ENCODE peak calls at places on chromosomes 2 and 18, in nine cellular contexts. P is RWPE2; W is upper lobe of right lung; U is psoas muscle; Z is fibroblast of the aortic adventitia; H is AG04450; R is AG10803; V is CD4-positive, alpha-beta T cell; Q is left lung. F is an unnamed sample.

GRCh38 chr2:85053802-85054201 is 79.4 kb upstream of the TCF7L1 start:
- DNase-seq in R (peak), U (peak), W (no peak), V (no peak), H (no peak), Q (peak), Z (peak), P (no peak), F (no peak)

GRCh38 chr2:134372611-134373131 is 118.8 kb downstream of the MGAT5 start:
- DNase-seq in V (no peak), U (peak), W (no peak), H (peak), Q (no peak), P (no peak), R (peak), Z (peak), F (no peak)

GRCh38 chr2:171389780-171390179 is 44.0 kb downstream of the METTL8 start:
- DNase-seq in H (no peak), Z (no peak), W (no peak), R (no peak), U (no peak), V (no peak), P (no peak), Q (no peak), F (no peak)

GRCh38 chr2:19362652-19363473 is 4.4 kb upstream of the OSR1 start:
- DNase-seq in R (peak), V (no peak), Z (peak), P (no peak), U (peak), Q (peak), W (peak), H (peak), F (no peak)

GRCh38 chr2:147782521-147782920 is 62.3 kb upstream of the ACVR2A start:
- DNase-seq in V (no peak), U (no peak), P (no peak), Q (no peak), W (no peak), H (no peak), R (peak), Z (peak), F (no peak)

GRCh38 chr2:36197192-36197591 is 158.4 kb upstream of the CRIM1 start:
- DNase-seq in R (no peak), H (no peak), V (no peak), P (no peak), Q (no peak), W (no peak), U (no peak), Z (no peak), F (no peak)

GRCh38 chr2:39728941-39729351 is 50.1 kb downstream of the THUMPD2 start:
- DNase-seq in V (no peak), Z (no peak), Q (no peak), P (no peak), U (peak), H (no peak), W (peak), R (peak), F (no peak)

GRCh38 chr18:78069784-78070664 is 820.4 kb downstream of the GALR1 start:
- DNase-seq in R (no peak), Z (no peak), Q (no peak), W (no peak), H (no peak), P (no peak), V (no peak), U (no peak), F (no peak)

GRCh38 chr2:204948364-204948763 is 403.1 kb downstream of the PARD3B start:
- DNase-seq in P (no peak), R (no peak), H (no peak), Q (no peak), V (no peak), W (no peak), Z (no peak), U (no peak), F (no peak)

GRCh38 chr2:101753720-101754490 is 56.4 kb downstream of the MAP4K4 start:
- DNase-seq in Z (no peak), P (no peak), U (no peak), Q (no peak), W (no peak), V (no peak), R (no peak), H (no peak), F (no peak)

GRCh38 chr2:27307545-27308358 is 493 bp downstream of the UCN start:
- DNase-seq in V (no peak), H (no peak), W (no peak), R (no peak), Q (no peak), P (no peak), U (peak), Z (no peak), F (no peak)

GRCh38 chr2:45747363-45747762 is 95.9 kb downstream of the PRKCE start:
- DNase-seq in Z (no peak), V (no peak), H (no peak), R (no peak), Q (no peak), U (no peak), W (no peak), P (no peak), F (no peak)

GRCh38 chr2:202009019-202009481 is 24.6 kb upstream of the FZD7 start:
- DNase-seq in W (no peak), Z (no peak), R (peak), V (no peak), P (no peak), H (no peak), Q (no peak), U (peak), F (no peak)

GRCh38 chr2:28292491-28292890 is 100.2 kb upstream of the FOSL2 start:
- DNase-seq in W (no peak), H (no peak), U (no peak), R (peak), Z (no peak), P (no peak), Q (no peak), V (no peak), F (no peak)

GRCh38 chr2:56741601-56742102 is 557.9 kb downstream of the CCDC85A start:
- DNase-seq in Z (peak), Q (peak), U (peak), V (no peak), H (no peak), W (peak), P (peak), R (peak), F (peak)

GRCh38 chr18:58176915-58177717 is 133.1 kb downstream of the NEDD4L start:
- DNase-seq in Q (no peak), U (no peak), W (no peak), R (peak), P (no peak), H (peak), Z (peak), V (no peak), F (no peak)

GRCh38 chr2:170715932-170716777 is 1.0 kb downstream of the SP5 start:
- DNase-seq in U (no peak), P (no peak), R (no peak), W (peak), H (no peak), Z (no peak), V (no peak), Q (peak), F (no peak)

GRCh38 chr18:74497308-74497640 is 1.1 kb downstream of the CNDP2 start:
- DNase-seq in R (no peak), W (no peak), Z (no peak), V (no peak), H (no peak), U (no peak), P (no peak), Q (no peak), F (no peak)

GRCh38 chr18:74499633-74500032 is 3.5 kb downstream of the CNDP2 start:
- DNase-seq in R (peak), Z (peak), Q (peak), P (no peak), W (peak), U (peak), V (peak), H (no peak), F (no peak)

GRCh38 chr18:74497778-74498177 is 1.6 kb downstream of the CNDP2 start:
- DNase-seq in V (no peak), U (no peak), W (no peak), R (peak), Q (no peak), Z (no peak), P (no peak), H (no peak), F (no peak)

GRCh38 chr18:74496508-74497307 is 545 bp downstream of the CNDP2 start:
- DNase-seq in H (peak), V (no peak), Z (peak), W (peak), R (peak), P (no peak), U (peak), Q (peak), F (peak)

DNA sequence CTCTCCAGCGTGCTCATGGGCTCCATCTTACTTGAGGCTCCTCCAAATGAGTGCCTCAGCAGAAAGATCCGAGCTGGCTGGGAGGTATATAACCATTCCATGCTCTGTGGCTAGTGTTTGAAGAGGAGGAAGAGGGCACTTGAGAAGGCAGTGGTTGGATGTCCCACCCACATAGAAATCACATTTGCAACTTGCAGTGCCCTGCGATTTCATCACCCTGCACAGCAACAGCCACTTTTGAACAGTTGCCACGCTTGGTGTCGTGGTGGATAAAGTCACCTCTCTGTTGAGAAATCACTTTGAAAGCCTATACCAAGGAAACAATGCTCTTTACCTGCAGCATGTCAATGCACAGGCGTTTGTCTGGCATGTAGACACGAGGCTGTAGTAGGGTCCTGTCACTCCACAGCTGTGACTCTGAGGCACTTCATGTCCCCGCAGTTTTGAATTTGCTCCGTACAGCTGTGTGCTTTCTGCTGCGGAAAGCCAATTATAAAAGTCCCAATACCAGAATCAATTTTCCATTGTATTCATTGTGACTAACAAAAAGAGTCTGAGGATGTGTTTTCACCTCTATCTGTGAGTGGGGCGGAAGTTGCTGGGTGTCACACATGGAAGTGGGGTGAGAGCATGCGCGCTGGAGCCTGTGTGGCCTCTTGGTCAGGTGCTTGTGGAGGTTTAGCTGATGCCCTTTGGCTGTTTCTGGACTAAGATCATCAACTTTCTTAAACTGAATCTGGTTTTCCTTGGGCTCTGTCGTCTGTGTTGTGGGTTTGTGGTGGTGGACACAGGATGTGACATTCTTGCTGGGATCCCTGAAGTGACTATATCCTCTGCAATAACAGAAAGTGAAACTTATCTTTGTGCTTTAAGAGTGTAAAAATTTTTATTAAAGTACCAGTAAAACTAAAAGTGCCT is 2.8 kb downstream of the CNDP2 start:
- DNase-seq in R (peak), P (no peak), U (no peak), H (no peak), W (peak), Z (peak), Q (peak), V (peak), F (peak)
- TF ChIP-seq CTCF in R (no peak), P (no peak), U (no peak), H (no peak), W (no peak), Z (no peak), Q (no peak), V (no peak), F (no peak)

GRCh38 chr18:26818461-26818860 is 47.0 kb downstream of the AQP4 start:
- DNase-seq in Z (no peak), P (no peak), H (no peak), W (no peak), V (no peak), U (no peak), R (no peak), Q (no peak), F (no peak)

GRCh38 chr18:26812462-26812861 is 53.0 kb downstream of the AQP4 start:
- DNase-seq in P (no peak), H (no peak), W (no peak), V (no peak), R (no peak), Z (no peak), Q (no peak), U (no peak), F (no peak)

GRCh38 chr18:26813043-26813442 is 52.5 kb downstream of the AQP4 start:
- DNase-seq in U (no peak), R (no peak), H (no peak), W (no peak), V (no peak), P (no peak), Q (no peak), Z (peak), F (no peak)
- TF ChIP-seq CTCF in U (peak), R (no peak), H (no peak), W (peak), V (no peak), P (peak), Q (peak), Z (peak), F (no peak)

GRCh38 chr2:60456115-60456770 is 97.2 kb downstream of the BCL11A start:
- DNase-seq in V (no peak), W (no peak), P (no peak), R (no peak), U (no peak), Z (no peak), Q (no peak), H (no peak), F (no peak)
- TF ChIP-seq CTCF in V (no peak), W (no peak), P (no peak), R (no peak), U (no peak), Z (no peak), Q (no peak), H (peak), F (no peak)

GRCh38 chr2:193240752-193241151 is 1046.0 kb upstream of the TMEFF2 start:
- DNase-seq in H (no peak), R (no peak), Q (no peak), P (no peak), V (no peak), U (no peak), W (no peak), Z (no peak), F (no peak)
- TF ChIP-seq CTCF in H (no peak), R (no peak), Q (no peak), P (peak), V (no peak), U (no peak), W (no peak), Z (peak), F (no peak)

GRCh38 chr2:43262239-43262638 is 35.8 kb upstream of the ZFP36L2 start:
- DNase-seq in Q (no peak), H (no peak), R (no peak), V (no peak), W (no peak), P (no peak), U (no peak), Z (no peak), F (no peak)

GRCh38 chr2:43254331-43254730 is 27.9 kb upstream of the ZFP36L2 start:
- DNase-seq in Q (no peak), V (no peak), W (no peak), R (no peak), P (no peak), Z (no peak), U (no peak), H (no peak), F (no peak)

GRCh38 chr2:43255249-43255960 is 29.0 kb upstream of the ZFP36L2 start:
- DNase-seq in P (no peak), R (peak), H (no peak), V (no peak), W (no peak), U (no peak), Q (no peak), Z (peak), F (no peak)

GRCh38 chr2:43258547-43259156 is 32.2 kb upstream of the ZFP36L2 start:
- DNase-seq in Z (no peak), V (no peak), W (no peak), Q (no peak), U (no peak), R (no peak), P (no peak), H (no peak), F (no peak)
- TF ChIP-seq CTCF in Z (no peak), V (no peak), W (no peak), Q (no peak), U (no peak), R (no peak), P (no peak), H (no peak), F (no peak)

GRCh38 chr2:146598791-146599190 is 1246.0 kb upstream of the ACVR2A start:
- DNase-seq in U (no peak), P (no peak), R (no peak), Z (no peak), Q (no peak), V (no peak), H (no peak), W (no peak), F (no peak)
- TF ChIP-seq CTCF in U (no peak), P (no peak), R (no peak), Z (no peak), Q (no peak), V (no peak), H (no peak), W (no peak), F (no peak)

GRCh38 chr2:121897335-121897970 is 142.0 kb downstream of the TSN start:
- DNase-seq in W (no peak), V (no peak), Q (no peak), H (peak), P (no peak), R (peak), U (no peak), Z (peak), F (no peak)
- TF ChIP-seq CTCF in W (peak), V (no peak), Q (peak), H (peak), P (peak), R (peak), U (no peak), Z (peak), F (no peak)

GRCh38 chr18:56314396-56314795 is 324.0 kb downstream of the TXNL1 start:
- DNase-seq in W (no peak), R (peak), V (no peak), U (no peak), Q (no peak), P (no peak), H (no peak), Z (peak), F (no peak)
- TF ChIP-seq CTCF in W (no peak), R (peak), V (no peak), U (no peak), Q (no peak), P (no peak), H (peak), Z (no peak), F (no peak)

DNA sequence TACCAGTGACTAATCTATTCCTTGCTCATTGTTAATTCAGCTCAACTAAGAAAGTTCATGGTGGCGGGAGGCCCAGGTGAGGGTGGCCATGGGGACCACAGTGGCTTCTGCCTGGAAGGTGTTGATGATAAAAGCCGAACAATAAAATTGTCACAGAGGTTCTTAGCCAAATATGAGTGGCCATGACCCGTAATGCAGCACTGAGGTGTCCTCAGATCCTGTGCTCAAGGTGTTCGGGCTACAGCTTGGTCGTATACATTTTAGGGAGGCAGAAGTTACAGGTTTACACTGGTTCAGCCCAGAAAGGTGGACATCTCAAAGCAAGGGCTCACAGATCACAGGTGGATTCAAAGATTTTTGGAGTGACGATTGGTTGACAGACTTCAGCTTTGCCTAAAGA is 98.5 kb upstream of the SNTG2 start:
- DNase-seq in W (no peak), Z (no peak), H (no peak), R (no peak), Q (no peak), V (no peak), U (no peak), P (no peak), F (no peak)
- TF ChIP-seq CTCF in W (no peak), Z (no peak), H (no peak), R (no peak), Q (no peak), V (no peak), U (no peak), P (no peak), F (no peak)

F was measured in omental fat pad.